ENCODE peak calls at places on chromosomes 16 and 17, in four cellular contexts. O, G, I and B are unnamed samples.

GRCh38 chr16:21265104-21265825 is 12.8 kb downstream of the CRYM start:
- DNase-seq in O (no peak), G (no peak), I (no peak), B (no peak)

GRCh38 chr17:12536021-12536420 is 129.7 kb upstream of the MYOCD start:
- DNase-seq in O (no peak), G (no peak), I (no peak), B (no peak)

GRCh38 chr17:14320734-14321475 is 20.0 kb downstream of the HS3ST3B1 start:
- DNase-seq in O (no peak), G (no peak), I (no peak), B (no peak)

GRCh38 chr16:21626659-21627277 is 25.6 kb downstream of the IGSF6 start:
- DNase-seq in O (no peak), G (no peak), I (peak), B (no peak)

GRCh38 chr16:74635303-74635702 is 28.4 kb upstream of the GLG1 start:
- DNase-seq in O (no peak), G (no peak), I (peak), B (no peak)

GRCh38 chr17:20085283-20085875 is 76.2 kb downstream of the SPECC1 start:
- DNase-seq in O (no peak), G (no peak), I (no peak), B (no peak)

GRCh38 chr17:38590988-38591758 is 14.6 kb downstream of the SRCIN1 start:
- DNase-seq in O (no peak), G (no peak), I (peak), B (no peak)

GRCh38 chr17:36148559-36149295 is 27.7 kb downstream of the TBC1D3B start:
- DNase-seq in O (peak), G (peak), I (peak), B (peak)

GRCh38 chr16:10552998-10553491 is 27.4 kb downstream of the EMP2 start:
- DNase-seq in O (peak), G (peak), I (no peak), B (peak)

GRCh38 chr17:7056386-7056785 is 12.5 kb upstream of the SLC16A11 start:
- DNase-seq in O (no peak), G (no peak), I (no peak), B (no peak)

GRCh38 chr17:63544467-63545301 is 5.6 kb upstream of the DCAF7 start:
- DNase-seq in O (no peak), G (no peak), I (no peak), B (peak)

GRCh38 chr16:47774661-47775060 is 313.5 kb downstream of the PHKB start:
- DNase-seq in O (no peak), G (no peak), I (peak), B (peak)

GRCh38 chr16:50525716-50526115 is 22.5 kb upstream of the NKD1 start:
- DNase-seq in O (no peak), G (no peak), I (no peak), B (no peak)

GRCh38 chr16:50303605-50304466 is 37.5 kb downstream of the ADCY7 start:
- DNase-seq in O (no peak), G (no peak), I (peak), B (no peak)

GRCh38 chr16:73204359-73205152 is 156.6 kb upstream of the ZFHX3 start:
- DNase-seq in O (no peak), G (no peak), I (no peak), B (no peak)

DNA sequence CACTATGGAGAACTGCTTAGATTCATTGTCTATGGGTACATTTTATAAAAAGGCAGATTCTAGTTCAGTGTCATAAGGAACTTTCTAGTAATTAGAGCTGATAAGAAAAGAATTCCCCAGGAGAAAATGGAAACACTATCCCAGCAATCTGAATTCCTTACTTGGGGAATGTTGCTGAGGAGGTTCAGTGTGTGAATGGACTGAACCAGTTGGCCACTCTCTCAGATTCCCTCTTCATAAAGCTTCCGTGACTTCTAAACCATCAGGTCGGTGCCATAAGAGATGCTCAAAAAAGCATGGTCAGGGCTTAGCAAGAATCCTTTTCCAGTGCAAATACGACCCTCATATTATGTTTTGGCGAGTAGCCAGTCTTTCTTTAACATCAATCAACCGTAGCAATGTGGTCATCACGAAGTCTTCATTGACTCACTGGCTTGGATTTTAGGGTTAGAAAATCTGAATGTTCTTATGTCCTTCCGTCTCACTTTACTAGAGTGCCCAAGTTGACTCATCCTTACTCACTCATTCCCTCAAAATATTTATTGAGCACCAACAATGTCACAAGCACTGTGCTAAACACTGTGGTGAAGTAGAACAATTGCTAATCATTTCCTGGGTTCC is 102.7 kb upstream of the HLF start:
- DNase-seq in O (no peak), G (no peak), I (peak), B (no peak)
- TF ChIP-seq JUNB in O (no peak), G (no peak), I (no peak), B (no peak)

DNA sequence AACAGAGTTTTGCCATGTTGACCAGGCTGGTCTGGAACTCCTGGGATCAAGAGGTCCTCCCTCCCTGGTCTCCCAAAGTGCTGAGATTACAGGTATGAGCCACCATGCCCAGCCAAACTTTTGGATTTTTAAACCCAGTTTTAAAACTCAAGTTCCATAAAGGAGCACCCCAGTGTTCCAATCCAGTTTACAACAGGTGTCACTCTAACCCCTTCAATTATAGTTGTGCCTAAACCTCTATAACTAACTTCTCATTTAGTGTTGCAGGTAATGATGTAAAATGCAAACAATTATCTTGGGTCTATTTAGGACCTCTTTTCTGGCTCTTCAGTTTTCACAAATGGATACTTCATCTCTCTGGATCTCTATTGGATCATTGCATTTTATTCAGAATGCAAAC is 7.8 kb upstream of the ADAP2 start:
- DNase-seq in O (no peak), G (no peak), I (no peak), B (no peak)
- TF ChIP-seq CREB1 in O (no peak), G (no peak), I (no peak), B (no peak)

GRCh38 chr17:19016881-19017280 is 12.3 kb upstream of the FAM83G start:
- DNase-seq in O (no peak), G (no peak), I (no peak), B (no peak)
- H2AFZ ChIP-seq in O (no peak), G (no peak), I (no peak), B (no peak)

GRCh38 chr16:12160249-12160648 is 183.7 kb downstream of the SNX29 start:
- DNase-seq in O (no peak), G (no peak), I (no peak), B (no peak)
- TF ChIP-seq JUNB in O (no peak), G (no peak), I (no peak), B (no peak)

GRCh38 chr17:81070541-81071246 is 35.7 kb downstream of the BAIAP2 start:
- DNase-seq in O (no peak), G (no peak), I (peak), B (no peak)

GRCh38 chr17:81066771-81067315 is 31.9 kb downstream of the BAIAP2 start:
- DNase-seq in O (no peak), G (no peak), I (no peak), B (no peak)

GRCh38 chr17:81067331-81067730 is 32.4 kb downstream of the BAIAP2 start:
- DNase-seq in O (no peak), G (no peak), I (no peak), B (no peak)

GRCh38 chr17:81068411-81068810 is 33.5 kb downstream of the BAIAP2 start:
- DNase-seq in O (no peak), G (no peak), I (no peak), B (no peak)

GRCh38 chr17:81069084-81069645 is 34.2 kb downstream of the BAIAP2 start:
- DNase-seq in O (no peak), G (no peak), I (no peak), B (no peak)
- TF ChIP-seq CREB1 in O (no peak), G (no peak), I (no peak), B (no peak)

DNA sequence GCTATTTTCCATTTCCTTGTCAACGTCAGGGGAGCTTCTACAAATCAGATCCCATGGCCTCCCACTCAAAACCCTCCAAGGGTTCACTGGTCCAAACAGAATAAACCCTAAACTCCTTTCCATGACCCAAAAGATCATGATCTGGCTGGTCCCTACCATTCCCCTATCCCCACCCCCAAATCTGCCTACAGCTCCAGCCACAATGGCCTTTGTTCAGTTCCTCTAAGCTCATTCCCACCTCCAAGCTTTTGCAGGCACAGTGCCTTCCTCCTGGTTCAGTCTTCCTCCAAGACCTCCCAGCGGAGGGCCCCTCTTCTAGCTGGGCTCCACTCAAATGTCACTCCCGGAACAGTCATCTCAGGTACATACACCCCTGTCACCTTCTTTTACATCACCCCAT is 2.0 kb downstream of the GPRC5B start:
- DNase-seq in O (no peak), G (no peak), I (no peak), B (peak)
- H2AFZ ChIP-seq in O (no peak), G (no peak), I (no peak), B (no peak)

GRCh38 chr16:84785843-84786538 is 33.8 kb upstream of the CRISPLD2 start:
- DNase-seq in O (no peak), G (no peak), I (peak), B (no peak)

GRCh38 chr16:84780063-84780462 is 39.7 kb upstream of the CRISPLD2 start:
- DNase-seq in O (no peak), G (no peak), I (no peak), B (no peak)

GRCh38 chr16:84780977-84781376 is 38.8 kb upstream of the CRISPLD2 start:
- DNase-seq in O (no peak), G (no peak), I (no peak), B (no peak)

GRCh38 chr16:84786605-84787302 is 33.0 kb upstream of the CRISPLD2 start:
- DNase-seq in O (no peak), G (no peak), I (no peak), B (no peak)

GRCh38 chr16:84782841-84783240 is 36.9 kb upstream of the CRISPLD2 start:
- DNase-seq in O (no peak), G (no peak), I (no peak), B (no peak)
- TF ChIP-seq JUNB in O (no peak), G (no peak), I (no peak), B (no peak)

GRCh38 chr17:9986754-9987382 is 81.8 kb upstream of the RCVRN start:
- DNase-seq in O (no peak), G (no peak), I (no peak), B (no peak)

GRCh38 chr17:9984768-9985167 is 79.7 kb upstream of the RCVRN start:
- DNase-seq in O (no peak), G (no peak), I (no peak), B (no peak)

GRCh38 chr17:9991351-9991750 is 86.3 kb upstream of the RCVRN start:
- DNase-seq in O (no peak), G (no peak), I (no peak), B (no peak)

GRCh38 chr17:9985622-9986021 is 80.6 kb upstream of the RCVRN start:
- DNase-seq in O (no peak), G (no peak), I (no peak), B (no peak)

GRCh38 chr17:9987779-9988585 is 82.9 kb upstream of the RCVRN start:
- DNase-seq in O (no peak), G (peak), I (peak), B (peak)
- TF ChIP-seq CREB1 in O (no peak), G (no peak), I (no peak), B (no peak)

DNA sequence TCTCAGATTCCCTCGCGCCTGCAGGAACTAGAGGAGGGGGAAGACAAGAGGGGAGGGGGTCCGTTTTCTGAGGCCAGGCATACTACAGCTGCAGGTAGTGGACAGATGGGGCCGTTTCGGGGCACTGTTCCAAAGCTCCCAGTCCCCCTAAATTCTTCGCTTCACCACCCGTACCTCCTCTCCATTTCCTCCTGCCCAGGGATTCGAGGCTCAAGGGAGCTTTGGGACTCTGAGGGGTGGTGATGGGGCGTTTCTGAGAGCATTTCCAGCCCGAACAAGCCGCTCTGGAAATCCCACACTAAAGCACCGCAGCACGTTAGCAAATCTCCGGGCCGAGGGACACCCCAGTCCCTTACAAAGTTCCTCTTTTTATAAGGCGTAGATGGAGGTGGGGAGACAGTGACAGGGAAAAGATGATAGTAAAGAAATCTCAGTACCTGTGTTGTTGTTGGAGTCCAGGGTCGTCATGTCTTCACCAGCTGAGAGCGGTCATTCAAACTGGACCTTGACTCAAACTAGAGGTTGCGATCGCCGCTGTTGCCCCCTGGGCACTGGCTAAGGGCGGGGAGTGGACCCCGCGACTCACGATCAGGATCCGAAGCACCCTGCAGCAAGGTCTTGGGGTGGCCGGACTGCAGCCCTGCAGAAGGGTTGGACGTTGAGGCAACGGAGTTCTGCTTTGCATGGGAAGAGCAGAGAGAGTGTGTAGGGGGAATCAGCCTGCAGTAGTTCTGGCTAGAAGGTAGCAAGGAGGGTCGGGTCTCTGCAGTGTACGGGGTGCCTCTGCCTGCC is 566 bp downstream of the NR1D1 start:
- DNase-seq in O (no peak), G (no peak), I (no peak), B (no peak)
- H2AFZ ChIP-seq in O (peak), G (peak), I (no peak), B (peak)

GRCh38 chr16:8831450-8832382 is 34.1 kb downstream of the PMM2 start:
- DNase-seq in O (no peak), G (no peak), I (no peak), B (peak)

GRCh38 chr16:8828541-8829165 is 31.0 kb downstream of the PMM2 start:
- DNase-seq in O (no peak), G (no peak), I (no peak), B (no peak)

DNA sequence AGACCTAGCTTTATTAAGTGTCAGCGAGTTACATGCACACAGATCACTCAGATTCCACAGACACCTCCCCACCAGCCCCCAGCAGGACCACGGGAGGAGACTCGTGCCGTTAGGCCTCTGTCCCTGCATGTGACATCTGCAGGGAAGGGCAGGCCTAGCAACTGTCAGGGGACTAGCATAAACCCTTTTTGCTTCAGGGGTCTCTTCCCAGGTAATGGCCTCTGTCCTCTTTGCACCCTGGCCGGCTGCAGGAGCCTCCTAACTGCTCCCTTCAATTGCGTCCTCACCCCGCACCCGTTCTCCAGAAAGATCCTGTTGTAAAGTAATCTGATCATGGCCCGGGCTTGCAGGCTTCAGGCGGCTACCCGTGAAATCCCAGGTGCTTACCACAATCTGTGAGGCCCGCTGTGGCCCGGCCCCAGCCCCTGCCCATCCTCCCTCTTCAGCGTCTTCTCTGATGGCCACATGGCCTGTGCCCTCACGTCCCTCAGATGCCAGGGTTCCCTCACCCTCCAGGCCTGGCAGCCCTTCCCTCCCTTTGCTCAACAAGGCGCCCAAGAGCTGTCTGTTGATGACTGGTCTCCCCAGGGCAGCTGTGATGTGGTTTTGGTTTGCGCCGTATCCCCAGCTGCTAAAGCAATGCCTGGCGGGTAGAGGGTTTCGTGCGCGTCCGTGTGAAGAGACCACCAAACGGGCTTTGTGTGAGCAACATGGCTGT is 34.9 kb downstream of the PMM2 start:
- DNase-seq in O (no peak), G (no peak), I (no peak), B (peak)
- TF ChIP-seq JUNB in O (no peak), G (no peak), I (no peak), B (no peak)